ENCODE peak calls at places on chromosome 3, in nine cellular contexts. One of them, this sample, is unnamed. For H3K36me3 and H3K4me1, the result is how much of the 10 kb centered on the place peaks cover.

GRCh38 chr3:123290107-123290930 is 88.6 kb downstream of the SEC22A start:
- ATAC-seq in left lung: no peak
- ATAC-seq in upper lobe of left lung: no peak
- ATAC-seq in right lobe of liver: no peak
- ATAC-seq in mucosa of descending colon: no peak
- ATAC-seq in upper lobe of right lung: no peak
- ATAC-seq in lower lobe of right lung: no peak
- ATAC-seq in pancreas: no peak
- ATAC-seq in RWPE2: no peak
- ATAC-seq in this sample: no peak

GRCh38 chr3:185823280-185824044 is 1.4 kb downstream of the IGF2BP2 start:
- ATAC-seq in pancreas: peak
- ATAC-seq in left lung: peak
- ATAC-seq in right lobe of liver: peak
- ATAC-seq in RWPE2: peak
- ATAC-seq in lower lobe of right lung: peak
- ATAC-seq in mucosa of descending colon: peak
- ATAC-seq in upper lobe of right lung: peak
- ATAC-seq in upper lobe of left lung: peak
- ATAC-seq in this sample: no peak

GRCh38 chr3:129597792-129598381 is 8.6 kb downstream of the PLXND1 start:
- ATAC-seq in left lung: no peak
- ATAC-seq in pancreas: no peak
- ATAC-seq in lower lobe of right lung: no peak
- ATAC-seq in mucosa of descending colon: no peak
- ATAC-seq in RWPE2: peak
- ATAC-seq in upper lobe of left lung: no peak
- ATAC-seq in right lobe of liver: no peak
- ATAC-seq in upper lobe of right lung: no peak
- ATAC-seq in this sample: no peak

GRCh38 chr3:152595975-152596832 is 238.7 kb upstream of the P2RY1 start:
- ATAC-seq in RWPE2: no peak
- ATAC-seq in right lobe of liver: peak
- ATAC-seq in mucosa of descending colon: peak
- ATAC-seq in upper lobe of left lung: peak
- ATAC-seq in left lung: peak
- ATAC-seq in pancreas: peak
- ATAC-seq in upper lobe of right lung: peak
- ATAC-seq in lower lobe of right lung: peak
- ATAC-seq in this sample: peak

GRCh38 chr3:138928727-138929372 is 18.1 kb downstream of the FOXL2 start:
- ATAC-seq in mucosa of descending colon: no peak
- ATAC-seq in left lung: no peak
- ATAC-seq in upper lobe of left lung: no peak
- ATAC-seq in upper lobe of right lung: peak
- ATAC-seq in RWPE2: no peak
- ATAC-seq in pancreas: no peak
- ATAC-seq in right lobe of liver: no peak
- ATAC-seq in lower lobe of right lung: no peak
- ATAC-seq in this sample: no peak

GRCh38 chr3:101521251-101521701 is 8.3 kb upstream of the SENP7 start:
- ATAC-seq in lower lobe of right lung: no peak
- ATAC-seq in upper lobe of right lung: no peak
- ATAC-seq in RWPE2: peak
- ATAC-seq in mucosa of descending colon: no peak
- ATAC-seq in upper lobe of left lung: no peak
- ATAC-seq in right lobe of liver: no peak
- ATAC-seq in left lung: no peak
- ATAC-seq in pancreas: no peak
- ATAC-seq in this sample: no peak

GRCh38 chr3:162147996-162148395 is 651.4 kb downstream of the OTOL1 start:
- ATAC-seq in pancreas: no peak
- ATAC-seq in upper lobe of left lung: no peak
- ATAC-seq in lower lobe of right lung: no peak
- ATAC-seq in right lobe of liver: no peak
- ATAC-seq in mucosa of descending colon: no peak
- ATAC-seq in upper lobe of right lung: no peak
- ATAC-seq in RWPE2: no peak
- ATAC-seq in left lung: no peak
- ATAC-seq in this sample: no peak

GRCh38 chr3:194718069-194718468 is 32.4 kb downstream of the FAM43A start:
- ATAC-seq in pancreas: no peak
- ATAC-seq in left lung: no peak
- ATAC-seq in upper lobe of right lung: no peak
- ATAC-seq in right lobe of liver: no peak
- ATAC-seq in lower lobe of right lung: no peak
- ATAC-seq in upper lobe of left lung: no peak
- ATAC-seq in RWPE2: no peak
- ATAC-seq in mucosa of descending colon: no peak
- ATAC-seq in this sample: no peak

GRCh38 chr3:141255864-141256263 is 24.2 kb downstream of the PXYLP1 start:
- ATAC-seq in mucosa of descending colon: peak
- ATAC-seq in pancreas: peak
- ATAC-seq in left lung: peak
- ATAC-seq in upper lobe of left lung: peak
- ATAC-seq in RWPE2: no peak
- ATAC-seq in lower lobe of right lung: peak
- ATAC-seq in right lobe of liver: peak
- ATAC-seq in upper lobe of right lung: peak
- ATAC-seq in this sample: peak

GRCh38 chr3:24272408-24272807 is 222.2 kb downstream of the THRB start:
- ATAC-seq in pancreas: no peak
- ATAC-seq in upper lobe of right lung: no peak
- ATAC-seq in right lobe of liver: no peak
- ATAC-seq in RWPE2: peak
- ATAC-seq in left lung: no peak
- ATAC-seq in upper lobe of left lung: no peak
- ATAC-seq in mucosa of descending colon: no peak
- ATAC-seq in lower lobe of right lung: no peak
- ATAC-seq in this sample: no peak

GRCh38 chr3:39440316-39440715 is 27.2 kb upstream of the MOBP start:
- ATAC-seq in upper lobe of right lung: no peak
- ATAC-seq in right lobe of liver: no peak
- ATAC-seq in left lung: no peak
- ATAC-seq in mucosa of descending colon: no peak
- ATAC-seq in upper lobe of left lung: no peak
- ATAC-seq in lower lobe of right lung: no peak
- ATAC-seq in RWPE2: no peak
- ATAC-seq in pancreas: no peak
- ATAC-seq in this sample: no peak

GRCh38 chr3:69343875-69344274 is 42.0 kb downstream of the FRMD4B start:
- ATAC-seq in RWPE2: no peak
- ATAC-seq in mucosa of descending colon: no peak
- ATAC-seq in pancreas: no peak
- ATAC-seq in left lung: no peak
- ATAC-seq in upper lobe of left lung: no peak
- ATAC-seq in lower lobe of right lung: no peak
- ATAC-seq in upper lobe of right lung: no peak
- ATAC-seq in right lobe of liver: no peak
- ATAC-seq in this sample: no peak

GRCh38 chr3:16319307-16319706 is 54.3 kb downstream of the OXNAD1 start:
- ATAC-seq in upper lobe of left lung: no peak
- ATAC-seq in RWPE2: no peak
- ATAC-seq in upper lobe of right lung: peak
- ATAC-seq in pancreas: no peak
- ATAC-seq in right lobe of liver: peak
- ATAC-seq in mucosa of descending colon: peak
- ATAC-seq in left lung: peak
- ATAC-seq in lower lobe of right lung: peak
- ATAC-seq in this sample: no peak

GRCh38 chr3:11250902-11251806 is 21.0 kb upstream of the ATG7 start:
- ATAC-seq in mucosa of descending colon: peak
- ATAC-seq in lower lobe of right lung: no peak
- ATAC-seq in upper lobe of right lung: no peak
- ATAC-seq in RWPE2: no peak
- ATAC-seq in left lung: no peak
- ATAC-seq in right lobe of liver: no peak
- ATAC-seq in pancreas: no peak
- ATAC-seq in upper lobe of left lung: no peak
- ATAC-seq in this sample: no peak

DNA sequence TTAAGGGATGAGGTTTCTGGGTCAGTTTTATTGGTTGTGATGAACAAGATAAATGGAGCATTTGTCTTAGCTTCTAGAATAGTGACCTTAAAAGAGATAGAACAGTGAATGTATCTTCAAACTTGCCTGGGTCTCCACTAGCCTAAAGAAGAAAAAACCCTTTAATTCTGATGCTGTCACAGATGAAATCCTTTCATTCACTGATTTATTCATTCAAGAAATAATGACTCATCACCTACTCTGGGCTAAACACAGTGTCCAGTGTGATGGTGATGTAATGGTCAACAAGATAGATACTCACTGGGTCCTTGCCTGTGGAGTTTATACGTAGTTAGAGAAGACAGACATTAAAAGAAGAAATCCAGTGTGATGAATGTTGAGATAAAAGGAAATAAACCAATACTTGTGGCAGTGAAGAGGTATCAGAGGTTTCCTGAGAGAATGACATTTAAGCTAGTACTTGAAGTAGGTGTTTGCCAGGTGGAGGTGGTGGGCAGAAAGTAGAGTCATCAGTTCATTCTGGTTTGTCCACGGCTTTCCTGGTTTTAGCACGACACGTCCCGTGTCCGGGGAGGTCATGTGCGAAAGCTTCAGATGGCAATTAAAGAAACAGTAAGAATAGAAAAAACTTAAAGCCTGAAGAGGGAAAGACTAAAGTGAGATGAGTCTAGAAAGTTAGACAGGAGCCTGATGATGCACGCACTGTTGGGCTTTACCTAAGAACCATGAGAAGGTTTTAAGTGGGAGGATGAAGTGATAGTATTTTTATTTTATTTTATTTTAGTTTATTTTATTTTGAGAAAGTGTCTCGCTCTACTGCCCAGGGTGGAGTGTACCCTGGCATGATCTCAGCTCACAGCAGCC is 18.5 kb downstream of the PAK2 start:
- ATAC-seq in left lung: peak
- ATAC-seq in lower lobe of right lung: no peak
- ATAC-seq in RWPE2: peak
- ATAC-seq in upper lobe of left lung: no peak
- ATAC-seq in upper lobe of right lung: no peak
- ATAC-seq in mucosa of descending colon: no peak
- ATAC-seq in pancreas: no peak
- ATAC-seq in right lobe of liver: no peak
- ATAC-seq in this sample: no peak
- H3K36me3 ChIP-seq in left lung: under half
- H3K36me3 ChIP-seq in lower lobe of right lung: under half
- H3K36me3 ChIP-seq in RWPE2: under half
- H3K36me3 ChIP-seq in upper lobe of left lung: under half
- H3K36me3 ChIP-seq in upper lobe of right lung: under half
- H3K36me3 ChIP-seq in mucosa of descending colon: under half
- H3K36me3 ChIP-seq in pancreas: under half
- H3K36me3 ChIP-seq in right lobe of liver: under half
- H3K36me3 ChIP-seq in this sample: under half

GRCh38 chr3:106067711-106068110 is 198.9 kb upstream of the CBLB start:
- ATAC-seq in mucosa of descending colon: no peak
- ATAC-seq in lower lobe of right lung: no peak
- ATAC-seq in upper lobe of left lung: no peak
- ATAC-seq in upper lobe of right lung: no peak
- ATAC-seq in left lung: no peak
- ATAC-seq in right lobe of liver: no peak
- ATAC-seq in RWPE2: no peak
- ATAC-seq in pancreas: no peak
- ATAC-seq in this sample: no peak
- H3K4me1 ChIP-seq in mucosa of descending colon: under half
- H3K4me1 ChIP-seq in lower lobe of right lung: under half
- H3K4me1 ChIP-seq in upper lobe of left lung: under half
- H3K4me1 ChIP-seq in upper lobe of right lung: under half
- H3K4me1 ChIP-seq in left lung: under half
- H3K4me1 ChIP-seq in right lobe of liver: under half
- H3K4me1 ChIP-seq in RWPE2: under half
- H3K4me1 ChIP-seq in pancreas: under half
- H3K4me1 ChIP-seq in this sample: under half

GRCh38 chr3:126568776-126569342 is 10.1 kb upstream of the C3orf22 start:
- ATAC-seq in RWPE2: no peak
- ATAC-seq in upper lobe of right lung: no peak
- ATAC-seq in upper lobe of left lung: no peak
- ATAC-seq in lower lobe of right lung: no peak
- ATAC-seq in left lung: no peak
- ATAC-seq in right lobe of liver: no peak
- ATAC-seq in mucosa of descending colon: no peak
- ATAC-seq in pancreas: no peak
- ATAC-seq in this sample: no peak

GRCh38 chr3:126569390-126569975 is 10.8 kb upstream of the C3orf22 start:
- ATAC-seq in RWPE2: no peak
- ATAC-seq in lower lobe of right lung: peak
- ATAC-seq in right lobe of liver: no peak
- ATAC-seq in upper lobe of right lung: no peak
- ATAC-seq in mucosa of descending colon: no peak
- ATAC-seq in upper lobe of left lung: no peak
- ATAC-seq in pancreas: no peak
- ATAC-seq in left lung: no peak
- ATAC-seq in this sample: no peak

GRCh38 chr3:126572343-126572742 is 13.6 kb upstream of the C3orf22 start:
- ATAC-seq in upper lobe of left lung: no peak
- ATAC-seq in upper lobe of right lung: no peak
- ATAC-seq in right lobe of liver: no peak
- ATAC-seq in RWPE2: no peak
- ATAC-seq in mucosa of descending colon: no peak
- ATAC-seq in pancreas: no peak
- ATAC-seq in lower lobe of right lung: no peak
- ATAC-seq in left lung: no peak
- ATAC-seq in this sample: no peak

GRCh38 chr3:126571078-126571477 is 12.3 kb upstream of the C3orf22 start:
- ATAC-seq in pancreas: no peak
- ATAC-seq in upper lobe of right lung: no peak
- ATAC-seq in lower lobe of right lung: no peak
- ATAC-seq in left lung: no peak
- ATAC-seq in RWPE2: no peak
- ATAC-seq in right lobe of liver: no peak
- ATAC-seq in mucosa of descending colon: no peak
- ATAC-seq in upper lobe of left lung: no peak
- ATAC-seq in this sample: no peak

DNA sequence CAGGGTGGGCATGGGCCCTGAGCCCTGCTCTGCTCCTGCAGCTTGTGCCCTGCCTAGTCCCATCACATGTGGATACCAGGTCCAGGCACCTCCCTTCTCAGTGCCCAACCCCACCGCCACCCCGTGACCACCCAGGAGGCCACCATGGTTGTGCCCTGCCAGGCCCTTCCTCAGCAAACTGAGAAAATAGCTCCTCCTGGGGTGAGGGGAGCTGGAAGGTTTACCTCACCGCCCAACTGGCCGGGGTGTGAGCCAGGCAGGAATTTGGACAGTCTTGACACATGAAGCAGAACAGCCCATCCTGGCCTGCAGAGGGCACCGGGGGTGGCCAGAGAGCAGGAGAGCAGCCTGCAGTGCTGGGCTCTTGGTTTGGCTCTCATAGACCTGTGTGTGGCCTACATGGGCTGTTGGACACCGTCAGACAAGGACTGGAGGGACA is 11.4 kb upstream of the C3orf22 start:
- ATAC-seq in upper lobe of left lung: peak
- ATAC-seq in right lobe of liver: peak
- ATAC-seq in lower lobe of right lung: no peak
- ATAC-seq in RWPE2: no peak
- ATAC-seq in upper lobe of right lung: no peak
- ATAC-seq in left lung: no peak
- ATAC-seq in mucosa of descending colon: no peak
- ATAC-seq in pancreas: no peak
- ATAC-seq in this sample: no peak
- TF ChIP-seq CTCF in upper lobe of left lung: no peak
- TF ChIP-seq CTCF in right lobe of liver: no peak
- TF ChIP-seq CTCF in lower lobe of right lung: no peak
- TF ChIP-seq CTCF in RWPE2: no peak
- TF ChIP-seq CTCF in upper lobe of right lung: no peak
- TF ChIP-seq CTCF in left lung: no peak
- TF ChIP-seq CTCF in mucosa of descending colon: no peak
- TF ChIP-seq CTCF in pancreas: no peak
- TF ChIP-seq CTCF in this sample: no peak

GRCh38 chr3:53234130-53234840 is 21.5 kb downstream of the TKT start:
- ATAC-seq in left lung: no peak
- ATAC-seq in upper lobe of left lung: no peak
- ATAC-seq in right lobe of liver: no peak
- ATAC-seq in mucosa of descending colon: no peak
- ATAC-seq in lower lobe of right lung: no peak
- ATAC-seq in RWPE2: no peak
- ATAC-seq in pancreas: no peak
- ATAC-seq in upper lobe of right lung: no peak
- ATAC-seq in this sample: no peak
- H3K36me3 ChIP-seq in left lung: half or more
- H3K36me3 ChIP-seq in upper lobe of left lung: half or more
- H3K36me3 ChIP-seq in right lobe of liver: under half
- H3K36me3 ChIP-seq in mucosa of descending colon: under half
- H3K36me3 ChIP-seq in lower lobe of right lung: half or more
- H3K36me3 ChIP-seq in RWPE2: half or more
- H3K36me3 ChIP-seq in pancreas: under half
- H3K36me3 ChIP-seq in upper lobe of right lung: half or more
- H3K36me3 ChIP-seq in this sample: half or more